ENCODE peak calls at places on chromosomes 4 and X, in ten cellular contexts. J is activated CD4-positive, CD25-positive, alpha-beta regulatory T cell; F is colonic mucosa; T is activated CD8-positive, alpha-beta memory T cell treated with anti-CD3 and anti-CD28 coated beads for 4 hours; D is left cardiac atrium; N is GM04503; Y is stimulated activated CD4-positive, alpha-beta T cell treated with anti-CD3 and anti-CD28 coated beads, Interleukin-12 subunit alpha, Interleukin-12 subunit beta, amount 100 ng/mL, for 48 hours; O is fibroblast of pulmonary artery; L is caudate nucleus; G is HEK293T. C is an unnamed sample.

GRCh38 chr4:168879178-168879577 is 130.9 kb downstream of the CBR4 start:
- DNase-seq in Y (no peak), F (no peak), D (no peak), G (no peak), L (no peak), T (no peak), J (no peak), O (no peak), N (no peak), C (no peak)

GRCh38 chr4:110195561-110196205 is 2.7 kb downstream of the ELOVL6 start:
- DNase-seq in Y (no peak), J (no peak), G (peak), T (no peak), O (no peak), N (no peak), D (no peak), F (peak), L (no peak), C (peak)

GRCh38 chr4:121669163-121669550 is 27.6 kb downstream of the ANXA5 start:
- DNase-seq in Y (no peak), L (no peak), O (no peak), F (no peak), G (no peak), N (no peak), T (no peak), J (no peak), D (no peak), C (no peak)

GRCh38 chrX:130741584-130741983 is 161.4 kb downstream of the ENOX2 start:
- DNase-seq in T (no peak), F (no peak), G (no peak), L (no peak), N (no peak), O (no peak), D (no peak), Y (no peak), J (no peak), C (no peak)

GRCh38 chrX:123959281-123960063 is 2.0 kb upstream of the STAG2 start:
- DNase-seq in J (no peak), O (peak), D (peak), F (peak), T (no peak), G (peak), Y (no peak), L (no peak), N (no peak), C (peak)

GRCh38 chr4:53920116-53920515 is 144.3 kb downstream of the CHIC2 start:
- DNase-seq in F (no peak), J (no peak), O (peak), Y (no peak), N (no peak), L (no peak), D (peak), T (no peak), G (no peak), C (no peak)

GRCh38 chr4:6890358-6890757 is 19.3 kb upstream of the TBC1D14 start:
- DNase-seq in G (no peak), Y (no peak), T (no peak), L (no peak), D (no peak), J (no peak), O (no peak), F (no peak), N (no peak), C (no peak)

GRCh38 chr4:158446106-158446505 is 75.6 kb upstream of the RXFP1 start:
- DNase-seq in T (no peak), J (no peak), F (no peak), N (peak), Y (no peak), L (no peak), D (no peak), G (no peak), O (peak), C (no peak)

GRCh38 chr4:149896428-149896827 is 80.8 kb upstream of the IQCM start:
- DNase-seq in J (no peak), T (no peak), L (peak), G (peak), O (peak), D (no peak), Y (no peak), F (no peak), N (no peak), C (no peak)

GRCh38 chrX:153981771-153982533 is 9.4 kb downstream of the TMEM187 start:
- DNase-seq in J (no peak), D (peak), T (peak), F (no peak), L (no peak), Y (peak), N (no peak), O (no peak), G (no peak), C (no peak)

GRCh38 chr4:75549019-75549418 is 6.8 kb upstream of the ODAPH start:
- DNase-seq in Y (no peak), O (no peak), T (no peak), L (no peak), N (no peak), F (no peak), J (no peak), G (no peak), D (no peak), C (no peak)

GRCh38 chrX:41300758-41301437 is 33.1 kb upstream of the DDX3X start:
- DNase-seq in F (no peak), O (peak), Y (no peak), T (no peak), D (no peak), G (no peak), N (no peak), J (no peak), L (no peak), C (no peak)

GRCh38 chrX:20595928-20596550 is 329.3 kb upstream of the RPS6KA3 start:
- DNase-seq in F (no peak), G (no peak), N (peak), L (no peak), J (no peak), O (peak), D (no peak), Y (peak), T (no peak), C (no peak)

GRCh38 chr4:182938213-182938645 is 21.0 kb upstream of the DCTD start:
- DNase-seq in N (no peak), O (peak), T (peak), L (no peak), Y (peak), J (peak), D (peak), G (peak), F (peak), C (peak)

GRCh38 chrX:154457491-154458115 is 478 bp upstream of the PLXNA3 start:
- DNase-seq in O (no peak), G (peak), Y (no peak), J (no peak), L (peak), F (peak), D (no peak), T (peak), N (no peak), C (no peak)

GRCh38 chr4:86895692-86896488 is 3.7 kb upstream of the C4orf36 start:
- DNase-seq in T (no peak), G (peak), J (no peak), D (no peak), F (no peak), Y (no peak), O (peak), L (no peak), N (no peak), C (no peak)

GRCh38 chrX:108307408-108308085 is 130.7 kb downstream of the COL4A6 start:
- DNase-seq in O (peak), Y (no peak), T (no peak), N (no peak), D (peak), L (no peak), G (no peak), F (no peak), J (no peak), C (no peak)

GRCh38 chrX:34849371-34849770 is 93.2 kb upstream of the FAM47B start:
- DNase-seq in F (no peak), L (no peak), G (no peak), T (no peak), N (peak), O (peak), J (no peak), Y (no peak), D (no peak), C (no peak)

GRCh38 chr4:107823870-107824366 is 814 bp upstream of the SGMS2 start:
- DNase-seq in L (no peak), D (no peak), T (no peak), G (no peak), F (no peak), O (no peak), N (no peak), J (no peak), Y (no peak), C (no peak)

GRCh38 chr4:63937961-63938360 is 471.3 kb downstream of the TECRL start:
- DNase-seq in Y (no peak), F (no peak), T (no peak), D (no peak), J (no peak), G (peak), N (no peak), L (no peak), O (peak), C (no peak)

GRCh38 chrX:46812445-46812844 is 24.4 kb upstream of the RP2 start:
- DNase-seq in G (no peak), J (no peak), T (no peak), L (no peak), O (no peak), D (no peak), Y (no peak), F (no peak), N (no peak), C (no peak)

GRCh38 chr4:57064811-57065711 is 45.1 kb downstream of the IGFBP7 start:
- DNase-seq in Y (no peak), L (no peak), F (no peak), O (peak), D (peak), T (no peak), N (peak), G (no peak), J (no peak), C (no peak)

GRCh38 chrX:37958493-37959211 is 47.7 kb upstream of the SYTL5 start:
- DNase-seq in Y (no peak), N (no peak), G (no peak), T (no peak), O (peak), J (no peak), L (no peak), F (no peak), D (no peak), C (no peak)

GRCh38 chr4:126465341-126465740 is 1150.6 kb downstream of the FAT4 start:
- DNase-seq in F (no peak), T (no peak), J (no peak), D (no peak), Y (no peak), N (no peak), O (peak), L (no peak), G (no peak), C (no peak)